ENCODE peak calls at places on chromosome 13, in nine cellular contexts. Y, G, J, R, O, N, M, E and B are unnamed samples. For H3K9me3 and H3K4me1, the result is how much of the 10 kb centered on the place peaks cover.

GRCh38 chr13:55815458-55816033 is 1325.2 kb upstream of the PRR20A start:
- DNase-seq in Y (no peak), G (no peak), J (no peak), R (no peak), O (no peak), N (no peak), M (no peak), E (no peak), B (no peak)

GRCh38 chr13:34246511-34246910 is 428.6 kb downstream of the RFC3 start:
- DNase-seq in Y (no peak), G (peak), J (no peak), R (no peak), O (no peak), N (no peak), M (no peak), E (no peak), B (no peak)

GRCh38 chr13:99218126-99218525 is 17.5 kb downstream of the UBAC2 start:
- DNase-seq in Y (no peak), G (no peak), J (no peak), R (no peak), O (no peak), N (no peak), M (no peak), E (no peak), B (no peak)

GRCh38 chr13:99907627-99908026 is 63.9 kb downstream of the ZIC5 start:
- DNase-seq in Y (no peak), G (no peak), J (no peak), R (no peak), O (no peak), N (no peak), M (no peak), E (no peak), B (no peak)

GRCh38 chr13:32354040-32354439 is 38.7 kb downstream of the BRCA2 start:
- DNase-seq in Y (no peak), G (no peak), J (no peak), R (no peak), O (no peak), N (no peak), M (no peak), E (no peak), B (no peak)

GRCh38 chr13:73129023-73129422 is 70.2 kb downstream of the KLF5 start:
- DNase-seq in Y (peak), G (no peak), J (no peak), R (no peak), O (no peak), N (no peak), M (no peak), E (no peak), B (no peak)

GRCh38 chr13:27621366-27622101 is at the start of gene POLR1D:
- DNase-seq in Y (peak), G (peak), J (peak), R (peak), O (peak), N (peak), M (peak), E (peak), B (peak)

GRCh38 chr13:33763021-33763420 is 54.9 kb upstream of the RFC3 start:
- DNase-seq in Y (no peak), G (no peak), J (no peak), R (no peak), O (no peak), N (no peak), M (no peak), E (no peak), B (no peak)

GRCh38 chr13:42007844-42008243 is 40.6 kb upstream of the DGKH start:
- DNase-seq in Y (peak), G (peak), J (no peak), R (no peak), O (no peak), N (no peak), M (no peak), E (no peak), B (no peak)

GRCh38 chr13:77767413-77767812 is 69.9 kb downstream of the SLAIN1 start:
- DNase-seq in Y (no peak), G (no peak), J (no peak), R (no peak), O (no peak), N (no peak), M (no peak), E (no peak), B (no peak)

GRCh38 chr13:41579881-41580280 is 122.5 kb downstream of the RGCC start:
- DNase-seq in Y (no peak), G (no peak), J (no peak), R (no peak), O (no peak), N (no peak), M (no peak), E (no peak), B (no peak)

GRCh38 chr13:35345992-35346391 is 130.5 kb downstream of the MAB21L1 start:
- DNase-seq in Y (no peak), G (no peak), J (no peak), R (peak), O (no peak), N (no peak), M (no peak), E (no peak), B (no peak)

GRCh38 chr13:70604448-70604847 is 496.2 kb upstream of the KLHL1 start:
- DNase-seq in Y (no peak), G (no peak), J (no peak), R (no peak), O (no peak), N (no peak), M (no peak), E (no peak), B (no peak)

GRCh38 chr13:23667750-23668149 is 97.5 kb downstream of the TNFRSF19 start:
- DNase-seq in Y (no peak), G (no peak), J (no peak), R (no peak), O (no peak), N (no peak), M (no peak), E (no peak), B (no peak)

GRCh38 chr13:40255551-40255950 is 410.9 kb downstream of the FOXO1 start:
- DNase-seq in Y (no peak), G (no peak), J (no peak), R (no peak), O (no peak), N (no peak), M (no peak), E (no peak), B (no peak)

GRCh38 chr13:42548731-42549554 is 25.0 kb upstream of the TNFSF11 start:
- DNase-seq in Y (no peak), G (peak), J (no peak), R (no peak), O (no peak), N (no peak), M (no peak), E (peak), B (no peak)

GRCh38 chr13:99982021-99982740 is 597 bp downstream of the ZIC2 start:
- DNase-seq in Y (no peak), G (no peak), J (no peak), R (no peak), O (no peak), N (no peak), M (peak), E (peak), B (no peak)

GRCh38 chr13:63311587-63311986 is 1895.9 kb upstream of the PCDH20 start:
- DNase-seq in Y (no peak), G (no peak), J (no peak), R (no peak), O (no peak), N (no peak), M (no peak), E (no peak), B (no peak)

GRCh38 chr13:44653261-44653660 is 77.1 kb upstream of the TSC22D1 start:
- DNase-seq in Y (peak), G (peak), J (no peak), R (no peak), O (no peak), N (no peak), M (no peak), E (no peak), B (no peak)

GRCh38 chr13:97659602-97660001 is 225.6 kb downstream of the RAP2A start:
- DNase-seq in Y (peak), G (peak), J (no peak), R (peak), O (no peak), N (no peak), M (no peak), E (no peak), B (no peak)

GRCh38 chr13:36131215-36131930 is at the start of gene DCLK1:
- DNase-seq in Y (no peak), G (peak), J (no peak), R (peak), O (peak), N (peak), M (peak), E (peak), B (peak)

GRCh38 chr13:99085139-99085845 is 107.4 kb upstream of the DOCK9 start:
- DNase-seq in Y (no peak), G (no peak), J (no peak), R (peak), O (no peak), N (no peak), M (no peak), E (peak), B (no peak)

DNA sequence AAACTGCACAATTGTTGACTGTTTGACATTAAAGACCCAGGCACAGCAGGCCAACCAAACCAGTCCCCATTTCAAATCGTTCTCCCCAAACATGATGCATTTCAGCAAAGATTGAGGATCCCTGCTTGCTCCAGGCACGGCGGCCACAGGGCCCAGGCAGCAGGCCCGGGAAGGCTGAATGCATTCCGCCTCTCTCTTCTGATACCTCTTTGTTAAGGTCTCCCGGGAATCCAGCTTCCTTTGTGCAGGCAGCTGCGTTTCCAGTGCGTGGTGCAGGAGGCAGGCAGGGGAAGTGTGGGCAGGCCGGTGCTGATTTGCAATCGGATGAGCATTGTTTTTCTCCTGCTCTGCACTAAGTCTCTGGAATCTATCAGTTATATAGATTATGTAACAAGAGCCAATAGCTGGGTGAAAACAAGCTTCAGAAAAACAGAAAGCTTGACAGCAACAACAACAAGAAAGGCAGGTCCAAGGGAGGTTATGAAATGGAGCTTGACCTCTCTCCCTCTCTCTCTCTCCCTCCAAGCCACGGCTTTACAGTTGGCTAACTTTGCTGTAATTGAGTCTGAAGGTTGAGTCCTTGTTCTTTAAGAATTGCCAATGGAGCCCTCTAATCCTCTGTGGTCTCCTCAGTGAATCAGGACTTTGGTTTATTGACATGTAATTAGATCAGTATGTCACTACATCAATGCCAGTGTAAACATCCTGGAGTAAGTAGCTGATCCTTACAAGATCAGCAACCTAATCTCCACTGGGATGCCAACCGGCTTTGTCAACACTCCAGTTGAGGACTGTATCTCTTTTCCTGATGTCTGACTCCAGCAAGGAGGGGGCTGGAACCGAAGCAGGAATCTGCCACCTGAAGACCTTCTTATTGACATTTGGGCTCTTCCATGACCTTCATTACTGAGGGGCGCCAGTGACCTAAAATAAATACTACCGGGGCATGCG is 338.0 kb downstream of the TEX29 start:
- DNase-seq in Y (no peak), G (no peak), J (no peak), R (no peak), O (no peak), N (no peak), M (no peak), E (no peak), B (no peak)
- H3K9me3 ChIP-seq in Y (under half), G (under half), J (under half), R (under half), O (under half), N (under half), M (under half), E (under half), B (under half)

GRCh38 chr13:46603165-46603603 is 50.2 kb downstream of the LRCH1 start:
- DNase-seq in Y (no peak), G (no peak), J (peak), R (no peak), O (no peak), N (no peak), M (no peak), E (no peak), B (no peak)

GRCh38 chr13:46606915-46607413 is 54.0 kb downstream of the LRCH1 start:
- DNase-seq in Y (no peak), G (no peak), J (no peak), R (no peak), O (no peak), N (no peak), M (no peak), E (no peak), B (no peak)

GRCh38 chr13:46605824-46606554 is 53.0 kb downstream of the LRCH1 start:
- DNase-seq in Y (no peak), G (no peak), J (no peak), R (no peak), O (no peak), N (no peak), M (no peak), E (no peak), B (no peak)

GRCh38 chr13:46604226-46604968 is 51.4 kb downstream of the LRCH1 start:
- DNase-seq in Y (no peak), G (no peak), J (no peak), R (no peak), O (no peak), N (no peak), M (no peak), E (no peak), B (no peak)

GRCh38 chr13:46605089-46605488 is 52.1 kb downstream of the LRCH1 start:
- DNase-seq in Y (no peak), G (no peak), J (no peak), R (no peak), O (no peak), N (no peak), M (no peak), E (no peak), B (no peak)
- H3K4me1 ChIP-seq in Y (under half), G (under half), J (half or more), R (under half), O (half or more), N (half or more), M (under half), E (under half), B (under half)

DNA sequence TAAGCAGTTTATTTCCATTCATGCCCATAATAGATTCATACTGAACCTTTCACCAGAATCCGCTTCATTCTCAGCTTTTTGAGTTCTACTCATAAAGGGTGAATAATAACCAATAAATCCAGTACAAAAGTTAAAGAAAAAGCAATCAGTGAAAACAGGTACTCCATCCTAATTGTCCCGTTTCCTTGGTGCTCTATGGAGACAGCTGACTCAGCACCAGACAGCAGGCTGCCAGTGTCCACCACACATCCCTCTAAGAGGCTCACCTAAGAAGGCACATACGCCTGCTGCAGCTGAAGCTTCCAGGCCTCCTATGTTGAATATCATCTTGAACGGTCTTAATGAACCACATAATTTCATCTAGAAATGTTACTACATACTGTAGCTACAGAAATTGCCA is 27.3 kb downstream of the MYO16 start:
- DNase-seq in Y (no peak), G (no peak), J (no peak), R (no peak), O (no peak), N (no peak), M (no peak), E (no peak), B (no peak)
- H3K9me3 ChIP-seq in Y (under half), G (under half), J (under half), R (under half), O (under half), N (under half), M (under half), E (under half), B (under half)

GRCh38 chr13:112708560-112709240 is 18.9 kb downstream of the ATP11A start:
- DNase-seq in Y (no peak), G (no peak), J (no peak), R (no peak), O (no peak), N (no peak), M (peak), E (no peak), B (no peak)
- H3K4me1 ChIP-seq in Y (under half), G (under half), J (under half), R (under half), O (half or more), N (under half), M (under half), E (under half), B (under half)

GRCh38 chr13:19150226-19150625 is 31.4 kb downstream of the TUBA3C start:
- DNase-seq in Y (no peak), G (no peak), J (no peak), R (no peak), O (no peak), N (no peak), M (no peak), E (no peak), B (no peak)
- H3K9me3 ChIP-seq in Y (half or more), G (under half), J (under half), R (under half), O (under half), N (under half), M (under half), E (half or more), B (under half)

GRCh38 chr13:106151056-106151699 is 384.3 kb downstream of the EFNB2 start:
- DNase-seq in Y (peak), G (peak), J (peak), R (no peak), O (no peak), N (no peak), M (no peak), E (no peak), B (no peak)
- H3K4me1 ChIP-seq in Y (under half), G (under half), J (under half), R (under half), O (under half), N (under half), M (under half), E (under half), B (under half)

GRCh38 chr13:19155321-19155861 is 26.2 kb downstream of the TUBA3C start:
- DNase-seq in Y (no peak), G (no peak), J (no peak), R (no peak), O (no peak), N (no peak), M (no peak), E (no peak), B (no peak)
- H3K9me3 ChIP-seq in Y (half or more), G (under half), J (under half), R (under half), O (under half), N (under half), M (under half), E (half or more), B (under half)